ENCODE peak calls at places on chromosomes 11 and 22, in nine cellular contexts. T is BJ; S is stimulated activated CD4-positive, alpha-beta T cell treated with anti-CD3 and anti-CD28 coated beads, Interleukin-1b, Interleukin-23, amount 100 ng/mL, for 48 hours; U is HT-29; H is NCI-H146; P is stimulated activated CD8-positive, alpha-beta memory T cell treated with anti-CD3 and anti-CD28 coated beads, Interleukin-4, amount 100 ng/mL, for 24 hours; G is left colon; B is pancreas; Q is T-cell. Z is an unnamed sample.

GRCh38 chr11:118916842-118917388 is 8.8 kb downstream of the BCL9L start:
- DNase-seq in S (no peak), U (no peak), B (peak), P (no peak), H (peak), G (peak), T (peak), Q (no peak), Z (peak)

GRCh38 chr22:20268350-20269012 is 363 bp upstream of the RTN4R start:
- DNase-seq in Q (peak), P (peak), U (peak), H (peak), S (peak), T (no peak), B (peak), G (no peak), Z (peak)

GRCh38 chr11:2517386-2518064 is 72.7 kb downstream of the KCNQ1 start:
- DNase-seq in U (no peak), T (no peak), B (peak), P (no peak), S (no peak), G (no peak), Q (no peak), H (no peak), Z (peak)

GRCh38 chr22:19455033-19455432 is 7.5 kb upstream of the C22orf39 start:
- DNase-seq in U (no peak), T (no peak), P (no peak), G (no peak), Q (no peak), B (no peak), S (no peak), H (no peak), Z (no peak)

GRCh38 chr22:25169278-25170031 is 30.2 kb upstream of the CRYBB3 start:
- DNase-seq in Q (no peak), U (no peak), T (no peak), G (no peak), S (no peak), B (no peak), P (no peak), H (no peak), Z (no peak)

GRCh38 chr22:37179622-37180420 is 8.2 kb downstream of the C1QTNF6 start:
- DNase-seq in B (no peak), G (peak), Q (no peak), S (no peak), U (no peak), H (no peak), T (no peak), P (no peak), Z (no peak)

GRCh38 chr22:25114369-25115362 is 85.0 kb upstream of the CRYBB3 start:
- DNase-seq in Q (no peak), B (no peak), H (no peak), G (no peak), U (no peak), P (no peak), T (no peak), S (no peak), Z (no peak)

GRCh38 chr11:63489879-63490278 is 1.1 kb downstream of the PLAAT5 start:
- DNase-seq in P (no peak), U (peak), B (peak), T (no peak), S (no peak), G (no peak), H (no peak), Q (no peak), Z (no peak)

GRCh38 chr11:8247312-8247711 is 16.4 kb downstream of the LMO1 start:
- DNase-seq in S (peak), B (no peak), H (peak), G (no peak), T (no peak), U (peak), Q (no peak), P (no peak), Z (no peak)

GRCh38 chr22:35656284-35656752 is 8.1 kb downstream of the APOL6 start:
- DNase-seq in G (no peak), U (no peak), B (no peak), Q (no peak), H (peak), T (no peak), S (no peak), P (no peak), Z (no peak)

GRCh38 chr22:35489225-35489624 is 51.4 kb upstream of the RASD2 start:
- DNase-seq in U (no peak), G (no peak), S (no peak), B (no peak), T (no peak), H (peak), P (no peak), Q (no peak), Z (no peak)

GRCh38 chr11:79402912-79403311 is 37.9 kb downstream of the TENM4 start:
- DNase-seq in S (no peak), P (no peak), H (no peak), G (no peak), B (no peak), Q (no peak), U (no peak), T (no peak), Z (no peak)

GRCh38 chr11:77051511-77051910 is 15.3 kb upstream of the CAPN5 start:
- DNase-seq in H (no peak), T (no peak), B (no peak), S (no peak), U (no peak), G (no peak), P (no peak), Q (no peak), Z (no peak)

GRCh38 chr11:2194877-2195755 is 23.5 kb upstream of the TH start:
- DNase-seq in Q (peak), P (peak), H (peak), B (no peak), T (no peak), G (no peak), S (peak), U (peak), Z (no peak)

GRCh38 chr11:75339685-75340409 is 11.6 kb downstream of the ARRB1 start:
- DNase-seq in S (no peak), B (no peak), U (peak), H (no peak), T (no peak), G (no peak), Q (no peak), P (no peak), Z (no peak)

GRCh38 chr11:70050243-70050642 is 27.9 kb upstream of the ANO1 start:
- DNase-seq in T (no peak), H (no peak), S (no peak), U (no peak), Q (no peak), G (no peak), B (no peak), P (no peak), Z (no peak)

GRCh38 chr22:45617948-45618347 is 53.7 kb upstream of the ATXN10 start:
- DNase-seq in P (no peak), S (no peak), H (no peak), B (no peak), Q (no peak), G (no peak), T (no peak), U (no peak), Z (no peak)

GRCh38 chr11:77039491-77040400 is 5.5 kb downstream of the B3GNT6 start:
- DNase-seq in Q (peak), T (no peak), B (peak), P (no peak), U (peak), H (peak), S (peak), G (no peak), Z (peak)

GRCh38 chr11:92383430-92383829 is 158.8 kb downstream of the FAT3 start:
- DNase-seq in H (no peak), T (peak), U (no peak), Q (no peak), B (no peak), S (no peak), P (no peak), G (no peak), Z (no peak)

GRCh38 chr11:26828291-26828690 is 106.4 kb upstream of the SLC5A12 start:
- DNase-seq in S (no peak), G (no peak), H (no peak), Q (no peak), T (no peak), B (no peak), P (no peak), U (no peak), Z (no peak)

GRCh38 chr11:84857746-84858145 is 769.4 kb downstream of the DLG2 start:
- DNase-seq in H (no peak), Q (no peak), S (no peak), U (no peak), T (no peak), G (no peak), P (no peak), B (no peak), Z (no peak)

GRCh38 chr11:14741195-14741594 is 97.6 kb downstream of the PDE3B start:
- DNase-seq in T (no peak), H (no peak), G (no peak), U (no peak), B (no peak), S (no peak), Q (no peak), P (no peak), Z (no peak)

GRCh38 chr11:63445720-63446119 is 45.2 kb downstream of the PLAAT5 start:
- DNase-seq in H (no peak), P (no peak), Q (no peak), S (peak), G (no peak), U (no peak), T (no peak), B (no peak), Z (no peak)

GRCh38 chr22:47382164-47382890 is 619.9 kb downstream of the TBC1D22A start:
- DNase-seq in B (no peak), Q (no peak), H (no peak), G (no peak), U (no peak), P (no peak), T (no peak), S (no peak), Z (no peak)

GRCh38 chr11:27672836-27673464 is 27.3 kb downstream of the BDNF start:
- DNase-seq in S (no peak), G (no peak), Q (no peak), U (peak), P (no peak), B (no peak), H (no peak), T (no peak), Z (no peak)

GRCh38 chr22:24305260-24305692 is 34.6 kb downstream of the SPECC1L start:
- DNase-seq in B (no peak), U (peak), P (no peak), T (no peak), H (no peak), S (peak), Q (no peak), G (no peak), Z (no peak)